ENCODE peak calls at places on chromosomes 13 and 19, in five cellular contexts. One of them, this sample, is unnamed.

GRCh38 chr19:46068345-46069258 is 27.8 kb upstream of the IGFL4 start:
- DNase-seq in H1: no peak
- DNase-seq in K562: no peak
- DNase-seq in HepG2: peak; percentile 92
- DNase-seq in GM12878: no peak
- DNase-seq in this sample: no peak

GRCh38 chr19:7792286-7792685 is 29.2 kb downstream of the CLEC4M start:
- DNase-seq in HepG2: no peak
- DNase-seq in GM12878: no peak
- DNase-seq in H1: no peak
- DNase-seq in K562: no peak
- DNase-seq in this sample: peak; percentile 12

GRCh38 chr13:32047088-32047487 is 15.5 kb downstream of the FRY start:
- DNase-seq in K562: no peak
- DNase-seq in H1: no peak
- DNase-seq in GM12878: no peak
- DNase-seq in HepG2: no peak
- DNase-seq in this sample: no peak

GRCh38 chr13:74066937-74067336 is 67.3 kb downstream of the KLF12 start:
- DNase-seq in GM12878: no peak
- DNase-seq in K562: no peak
- DNase-seq in H1: no peak
- DNase-seq in HepG2: no peak
- DNase-seq in this sample: no peak

GRCh38 chr19:48330012-48330681 is 4.8 kb downstream of the EMP3 start:
- DNase-seq in HepG2: no peak
- DNase-seq in K562: no peak
- DNase-seq in GM12878: peak; percentile 65
- DNase-seq in H1: peak; percentile 86
- DNase-seq in this sample: peak; percentile 95

GRCh38 chr13:29081036-29081435 is 260.9 kb downstream of the MTUS2 start:
- DNase-seq in GM12878: peak; percentile 48
- DNase-seq in H1: no peak
- DNase-seq in HepG2: no peak
- DNase-seq in K562: no peak
- DNase-seq in this sample: no peak

GRCh38 chr19:17001603-17002183 is 24.9 kb downstream of the CPAMD8 start:
- DNase-seq in K562: peak; percentile 46
- DNase-seq in H1: peak; percentile 50
- DNase-seq in HepG2: no peak
- DNase-seq in GM12878: no peak
- DNase-seq in this sample: peak; percentile 66

GRCh38 chr13:112651750-112652511 is 37.9 kb upstream of the ATP11A start:
- DNase-seq in K562: no peak
- DNase-seq in H1: no peak
- DNase-seq in HepG2: no peak
- DNase-seq in GM12878: no peak
- DNase-seq in this sample: no peak

GRCh38 chr19:40762754-40763153 is 11.8 kb downstream of the SNRPA start:
- DNase-seq in K562: no peak
- DNase-seq in HepG2: no peak
- DNase-seq in H1: no peak
- DNase-seq in GM12878: no peak
- DNase-seq in this sample: no peak

GRCh38 chr19:12090807-12091206 is 26.3 kb downstream of the ZNF844 start:
- DNase-seq in HepG2: peak; percentile 53
- DNase-seq in K562: peak; percentile 58
- DNase-seq in H1: peak; percentile 83
- DNase-seq in GM12878: peak; percentile 11
- DNase-seq in this sample: peak; percentile 71

GRCh38 chr13:99859178-99860177 is 112.1 kb downstream of the ZIC5 start:
- DNase-seq in K562: no peak
- DNase-seq in HepG2: no peak
- DNase-seq in H1: no peak
- DNase-seq in GM12878: peak; percentile 41
- DNase-seq in this sample: no peak

GRCh38 chr13:110557610-110558305 is 3.8 kb downstream of the RAB20 start:
- DNase-seq in HepG2: no peak
- DNase-seq in H1: no peak
- DNase-seq in K562: no peak
- DNase-seq in GM12878: no peak
- DNase-seq in this sample: no peak

GRCh38 chr13:82636119-82636518 is 1246.2 kb downstream of the SLITRK1 start:
- DNase-seq in K562: no peak
- DNase-seq in H1: no peak
- DNase-seq in HepG2: no peak
- DNase-seq in GM12878: no peak
- DNase-seq in this sample: no peak

GRCh38 chr19:17107546-17108452 is 32.2 kb downstream of the MYO9B start:
- DNase-seq in K562: no peak
- DNase-seq in GM12878: no peak
- DNase-seq in H1: no peak
- DNase-seq in HepG2: peak; percentile 16
- DNase-seq in this sample: no peak

GRCh38 chr19:54905908-54906511 is at the start of gene NCR1:
- DNase-seq in GM12878: no peak
- DNase-seq in H1: no peak
- DNase-seq in HepG2: no peak
- DNase-seq in K562: peak; percentile 43
- DNase-seq in this sample: peak; percentile 27

GRCh38 chr13:65378943-65379519 is 1851.1 kb downstream of the PCDH9 start:
- DNase-seq in H1: no peak
- DNase-seq in HepG2: no peak
- DNase-seq in K562: no peak
- DNase-seq in GM12878: no peak
- DNase-seq in this sample: peak; percentile 32

GRCh38 chr19:29845576-29846176 is 33.9 kb downstream of the CCNE1 start:
- DNase-seq in GM12878: no peak
- DNase-seq in K562: peak; percentile 33
- DNase-seq in H1: no peak
- DNase-seq in HepG2: no peak
- DNase-seq in this sample: peak; percentile 50

GRCh38 chr19:42122691-42123607 is 9.3 kb downstream of the POU2F2 start:
- DNase-seq in K562: no peak
- DNase-seq in H1: no peak
- DNase-seq in GM12878: peak; percentile 68
- DNase-seq in HepG2: no peak
- DNase-seq in this sample: no peak

GRCh38 chr19:35117791-35118190 is 2.2 kb downstream of the FXYD3 start:
- DNase-seq in K562: no peak
- DNase-seq in GM12878: no peak
- DNase-seq in H1: no peak
- DNase-seq in HepG2: no peak
- DNase-seq in this sample: no peak

GRCh38 chr19:35120492-35120891 is 4.9 kb downstream of the FXYD3 start:
- DNase-seq in H1: no peak
- DNase-seq in GM12878: no peak
- DNase-seq in HepG2: no peak
- DNase-seq in K562: no peak
- DNase-seq in this sample: no peak

GRCh38 chr19:35119578-35119977 is 4.0 kb downstream of the FXYD3 start:
- DNase-seq in K562: no peak
- DNase-seq in GM12878: no peak
- DNase-seq in H1: no peak
- DNase-seq in HepG2: no peak
- DNase-seq in this sample: no peak

GRCh38 chr19:35118268-35119026 is 2.8 kb downstream of the FXYD3 start:
- DNase-seq in HepG2: no peak
- DNase-seq in GM12878: no peak
- DNase-seq in H1: no peak
- DNase-seq in K562: no peak
- DNase-seq in this sample: no peak

DNA sequence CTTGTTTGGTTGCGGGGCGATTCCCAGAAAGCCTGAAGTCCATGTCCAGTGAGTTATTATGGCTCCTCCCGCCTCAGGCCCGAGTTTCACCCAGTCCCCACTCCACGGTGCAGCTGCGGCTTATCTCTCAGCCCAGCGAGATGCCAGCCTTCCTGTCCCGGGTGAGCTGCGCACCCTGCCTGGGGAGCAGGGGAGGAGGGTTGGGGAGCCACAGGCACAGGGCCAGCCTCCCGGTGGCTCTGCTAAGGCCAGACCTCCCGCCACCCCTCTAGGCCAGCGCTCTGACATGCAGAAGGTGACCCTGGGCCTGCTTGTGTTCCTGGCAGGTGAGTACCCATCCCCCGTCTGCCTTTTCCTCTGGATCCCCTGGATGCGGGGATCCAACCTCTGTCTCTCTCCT is 3.5 kb downstream of the FXYD3 start:
- DNase-seq in GM12878: no peak
- DNase-seq in HepG2: no peak
- DNase-seq in H1: no peak
- DNase-seq in K562: no peak
- DNase-seq in this sample: no peak
- H3K4me1 ChIP-seq in GM12878: peaks cover 9% of the 10 kb centered on the region
- H3K4me1 ChIP-seq in HepG2: peaks cover 99% of the 10 kb centered on the region
- H3K4me1 ChIP-seq in H1: peaks cover 26% of the 10 kb centered on the region
- H3K4me1 ChIP-seq in K562: peaks cover 45% of the 10 kb centered on the region
- H3K4me1 ChIP-seq in this sample: peaks cover 28% of the 10 kb centered on the region

GRCh38 chr19:35756373-35757230 is at the start of gene HSPB6:
- DNase-seq in HepG2: no peak
- DNase-seq in H1: no peak
- DNase-seq in K562: no peak
- DNase-seq in GM12878: no peak
- DNase-seq in this sample: peak; percentile 70

GRCh38 chr19:35755550-35756371 is 1.1 kb downstream of the HSPB6 start:
- DNase-seq in K562: no peak
- DNase-seq in H1: no peak
- DNase-seq in HepG2: no peak
- DNase-seq in GM12878: no peak
- DNase-seq in this sample: peak; percentile 23

GRCh38 chr19:35759697-35760096 is 1.7 kb downstream of the PROSER3 start:
- DNase-seq in HepG2: no peak
- DNase-seq in H1: no peak
- DNase-seq in K562: no peak
- DNase-seq in GM12878: no peak
- DNase-seq in this sample: no peak

GRCh38 chr19:35757231-35757748 is 461 bp upstream of the HSPB6 start:
- DNase-seq in H1: no peak
- DNase-seq in K562: peak; percentile 56
- DNase-seq in GM12878: no peak
- DNase-seq in HepG2: peak; percentile 24
- DNase-seq in this sample: peak; percentile 52

DNA sequence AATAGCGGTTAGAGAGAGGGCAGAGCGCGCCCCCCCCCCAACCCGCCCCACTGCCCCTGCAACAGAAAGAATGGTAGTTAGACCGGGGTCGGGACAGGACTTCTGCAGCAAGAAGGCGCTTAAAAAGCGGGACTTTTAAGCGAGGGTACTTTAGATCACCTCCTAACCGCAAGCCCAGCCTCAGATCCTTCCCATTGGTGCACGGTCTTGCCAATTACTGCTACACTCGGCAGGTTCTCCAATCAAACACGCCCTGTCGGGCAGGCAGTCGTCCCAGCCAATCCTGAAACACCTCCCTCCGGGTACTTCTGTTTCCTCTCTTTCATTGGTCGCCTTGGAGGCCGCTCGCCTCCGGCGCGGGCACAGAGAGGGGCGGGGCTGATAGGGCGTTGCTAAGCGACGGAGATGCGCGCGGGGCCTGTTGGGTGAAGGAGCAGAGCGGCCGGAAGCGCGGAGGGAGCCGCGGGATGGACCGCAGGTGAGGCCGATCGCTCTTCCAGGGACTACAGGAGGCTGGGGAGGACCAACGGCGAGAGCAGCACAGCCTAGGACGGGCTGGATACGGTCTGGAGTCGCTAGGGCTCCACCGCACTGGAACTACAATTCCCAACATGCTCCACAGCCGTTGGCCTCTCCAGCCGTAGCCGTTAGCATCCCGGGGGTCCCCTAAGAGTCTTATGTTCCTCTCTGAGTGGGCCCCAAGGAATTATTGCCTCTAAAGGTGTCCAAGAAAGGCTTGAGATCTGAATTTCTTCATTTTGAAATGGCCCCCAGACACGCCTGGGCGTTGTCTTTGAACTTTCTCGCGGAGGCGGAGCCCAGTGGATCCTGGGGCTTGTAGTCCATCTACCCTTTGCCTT is at the start of gene PROSER3:
- DNase-seq in GM12878: peak; percentile 99
- DNase-seq in HepG2: peak; percentile 99
- DNase-seq in H1: peak; percentile 98
- DNase-seq in K562: peak; percentile 96
- DNase-seq in this sample: peak; percentile 99
- TF ChIP-seq POLR2AphosphoS5 in GM12878: peak; percentile 88
- TF ChIP-seq POLR2AphosphoS5 in HepG2: peak; percentile 54
- TF ChIP-seq POLR2AphosphoS5 in H1: peak; percentile 61
- TF ChIP-seq POLR2AphosphoS5 in K562: peak; percentile 45
- TF ChIP-seq POLR2AphosphoS5 in this sample: peak; percentile 82

GRCh38 chr19:56637976-56638555 is 4.9 kb upstream of the SMIM17 start:
- DNase-seq in HepG2: peak; percentile 54
- DNase-seq in GM12878: no peak
- DNase-seq in H1: peak; percentile 85
- DNase-seq in K562: peak; percentile 60
- DNase-seq in this sample: peak; percentile 91
- TF ChIP-seq CREB1 in HepG2: no peak
- TF ChIP-seq CREB1 in GM12878: no peak
- TF ChIP-seq CREB1 in H1: peak; percentile 23
- TF ChIP-seq CREB1 in K562: no peak
- TF ChIP-seq CREB1 in this sample: peak; percentile 33

GRCh38 chr13:40676007-40676406 is 9.6 kb upstream of the FOXO1 start:
- DNase-seq in H1: no peak
- DNase-seq in HepG2: no peak
- DNase-seq in GM12878: no peak
- DNase-seq in K562: no peak
- DNase-seq in this sample: no peak
- H3K4me1 ChIP-seq in H1: peaks cover 21% of the 10 kb centered on the region
- H3K4me1 ChIP-seq in HepG2: peaks cover 34% of the 10 kb centered on the region
- H3K4me1 ChIP-seq in GM12878: no peaks in the 10 kb centered on the region
- H3K4me1 ChIP-seq in K562: peaks cover 2% of the 10 kb centered on the region
- H3K4me1 ChIP-seq in this sample: peaks cover 46% of the 10 kb centered on the region

GRCh38 chr19:1446713-1447564 is 3.0 kb upstream of the APC2 start:
- DNase-seq in H1: peak; percentile 88
- DNase-seq in GM12878: no peak
- DNase-seq in K562: no peak
- DNase-seq in HepG2: no peak
- DNase-seq in this sample: peak; percentile 68

GRCh38 chr19:1447944-1448343 is 2.0 kb upstream of the APC2 start:
- DNase-seq in HepG2: no peak
- DNase-seq in H1: no peak
- DNase-seq in GM12878: no peak
- DNase-seq in K562: no peak
- DNase-seq in this sample: no peak

GRCh38 chr19:1445932-1446712 is 3.8 kb upstream of the APC2 start:
- DNase-seq in GM12878: no peak
- DNase-seq in H1: peak; percentile 77
- DNase-seq in HepG2: no peak
- DNase-seq in K562: peak; percentile 94
- DNase-seq in this sample: peak; percentile 75

GRCh38 chr19:1445185-1445931 is 4.6 kb upstream of the APC2 start:
- DNase-seq in HepG2: peak; percentile 37
- DNase-seq in H1: peak; percentile 95
- DNase-seq in GM12878: no peak
- DNase-seq in K562: peak; percentile 83
- DNase-seq in this sample: peak; percentile 79

GRCh38 chr19:1447565-1447903 is 2.4 kb upstream of the APC2 start:
- DNase-seq in K562: no peak
- DNase-seq in GM12878: no peak
- DNase-seq in H1: no peak
- DNase-seq in HepG2: no peak
- DNase-seq in this sample: no peak
- TF ChIP-seq POLR2AphosphoS5 in K562: no peak
- TF ChIP-seq POLR2AphosphoS5 in GM12878: no peak
- TF ChIP-seq POLR2AphosphoS5 in H1: no peak
- TF ChIP-seq POLR2AphosphoS5 in HepG2: no peak
- TF ChIP-seq POLR2AphosphoS5 in this sample: no peak

GRCh38 chr19:44974809-44975347 is 19.7 kb downstream of the CLPTM1 start:
- DNase-seq in HepG2: no peak
- DNase-seq in GM12878: no peak
- DNase-seq in K562: no peak
- DNase-seq in H1: no peak
- DNase-seq in this sample: no peak
- TF ChIP-seq CREB1 in HepG2: no peak
- TF ChIP-seq CREB1 in GM12878: no peak
- TF ChIP-seq CREB1 in K562: no peak
- TF ChIP-seq CREB1 in H1: no peak
- TF ChIP-seq CREB1 in this sample: no peak